ENCODE peak calls at places on chromosomes 5 and 9, in nine cellular contexts. One of them, this sample, is unnamed. For H3K36me3, H3K4me1 and H3K27me3, the result is how much of the 10 kb centered on the place peaks cover.

GRCh38 chr5:166341708-166342329 is 1949.6 kb upstream of the WWC1 start:
- DNase-seq in pancreas: no peak
- DNase-seq in SK-N-SH: no peak
- DNase-seq in Panc1: no peak
- DNase-seq in right lobe of liver: no peak
- DNase-seq in breast epithelium: no peak
- DNase-seq in ovary: no peak
- DNase-seq in testis: no peak
- DNase-seq in adipocyte: no peak
- DNase-seq in this sample: no peak

GRCh38 chr5:58191451-58191850 is 268.4 kb downstream of the PLK2 start:
- DNase-seq in pancreas: no peak
- DNase-seq in SK-N-SH: no peak
- DNase-seq in Panc1: no peak
- DNase-seq in right lobe of liver: no peak
- DNase-seq in breast epithelium: no peak
- DNase-seq in ovary: no peak
- DNase-seq in testis: no peak
- DNase-seq in adipocyte: peak
- DNase-seq in this sample: no peak

GRCh38 chr5:1246711-1247431 is 21.7 kb downstream of the SLC6A18 start:
- DNase-seq in pancreas: peak
- DNase-seq in SK-N-SH: peak
- DNase-seq in Panc1: no peak
- DNase-seq in right lobe of liver: peak
- DNase-seq in breast epithelium: no peak
- DNase-seq in ovary: no peak
- DNase-seq in testis: peak
- DNase-seq in adipocyte: peak
- DNase-seq in this sample: no peak

GRCh38 chr9:129894106-129894823 is 59.0 kb downstream of the USP20 start:
- DNase-seq in pancreas: no peak
- DNase-seq in SK-N-SH: no peak
- DNase-seq in Panc1: no peak
- DNase-seq in right lobe of liver: no peak
- DNase-seq in breast epithelium: no peak
- DNase-seq in ovary: no peak
- DNase-seq in testis: no peak
- DNase-seq in adipocyte: no peak
- DNase-seq in this sample: no peak

GRCh38 chr5:74956278-74956677 is 90.1 kb upstream of the FAM169A start:
- DNase-seq in pancreas: no peak
- DNase-seq in SK-N-SH: no peak
- DNase-seq in Panc1: no peak
- DNase-seq in right lobe of liver: no peak
- DNase-seq in breast epithelium: no peak
- DNase-seq in ovary: no peak
- DNase-seq in testis: no peak
- DNase-seq in adipocyte: no peak
- DNase-seq in this sample: no peak

GRCh38 chr9:26789959-26790358 is 102.6 kb downstream of the CAAP1 start:
- DNase-seq in pancreas: no peak
- DNase-seq in SK-N-SH: no peak
- DNase-seq in Panc1: no peak
- DNase-seq in right lobe of liver: no peak
- DNase-seq in breast epithelium: no peak
- DNase-seq in ovary: no peak
- DNase-seq in testis: no peak
- DNase-seq in adipocyte: peak
- DNase-seq in this sample: no peak

GRCh38 chr5:38445374-38446028 is 110.9 kb downstream of the LIFR start:
- DNase-seq in pancreas: no peak
- DNase-seq in SK-N-SH: no peak
- DNase-seq in Panc1: no peak
- DNase-seq in right lobe of liver: no peak
- DNase-seq in breast epithelium: no peak
- DNase-seq in ovary: no peak
- DNase-seq in testis: peak
- DNase-seq in adipocyte: no peak
- DNase-seq in this sample: no peak

GRCh38 chr5:55331321-55331720 is 23.5 kb downstream of the MTREX start:
- DNase-seq in pancreas: no peak
- DNase-seq in SK-N-SH: no peak
- DNase-seq in Panc1: no peak
- DNase-seq in right lobe of liver: no peak
- DNase-seq in breast epithelium: no peak
- DNase-seq in ovary: no peak
- DNase-seq in testis: no peak
- DNase-seq in adipocyte: no peak
- DNase-seq in this sample: no peak

GRCh38 chr5:93716453-93716852 is 24.9 kb downstream of the POU5F2 start:
- DNase-seq in pancreas: no peak
- DNase-seq in SK-N-SH: no peak
- DNase-seq in Panc1: no peak
- DNase-seq in right lobe of liver: no peak
- DNase-seq in breast epithelium: no peak
- DNase-seq in ovary: no peak
- DNase-seq in testis: no peak
- DNase-seq in adipocyte: no peak
- DNase-seq in this sample: no peak
- H3K36me3 ChIP-seq in pancreas: under half
- H3K36me3 ChIP-seq in SK-N-SH: under half
- H3K36me3 ChIP-seq in Panc1: under half
- H3K36me3 ChIP-seq in right lobe of liver: under half
- H3K36me3 ChIP-seq in breast epithelium: under half
- H3K36me3 ChIP-seq in ovary: under half
- H3K36me3 ChIP-seq in testis: under half
- H3K36me3 ChIP-seq in adipocyte: under half
- H3K36me3 ChIP-seq in this sample: under half

GRCh38 chr5:142819292-142819691 is 49.1 kb downstream of the ARHGAP26 start:
- DNase-seq in pancreas: no peak
- DNase-seq in SK-N-SH: no peak
- DNase-seq in Panc1: no peak
- DNase-seq in right lobe of liver: no peak
- DNase-seq in breast epithelium: no peak
- DNase-seq in ovary: no peak
- DNase-seq in testis: no peak
- DNase-seq in adipocyte: no peak
- DNase-seq in this sample: no peak

GRCh38 chr5:142821027-142821732 is 51.0 kb downstream of the ARHGAP26 start:
- DNase-seq in pancreas: no peak
- DNase-seq in SK-N-SH: no peak
- DNase-seq in Panc1: no peak
- DNase-seq in right lobe of liver: no peak
- DNase-seq in breast epithelium: no peak
- DNase-seq in ovary: no peak
- DNase-seq in testis: no peak
- DNase-seq in adipocyte: no peak
- DNase-seq in this sample: no peak

GRCh38 chr5:142820447-142820846 is 50.3 kb downstream of the ARHGAP26 start:
- DNase-seq in pancreas: no peak
- DNase-seq in SK-N-SH: no peak
- DNase-seq in Panc1: no peak
- DNase-seq in right lobe of liver: no peak
- DNase-seq in breast epithelium: no peak
- DNase-seq in ovary: no peak
- DNase-seq in testis: no peak
- DNase-seq in adipocyte: no peak
- DNase-seq in this sample: no peak

GRCh38 chr5:142817961-142818431 is 47.8 kb downstream of the ARHGAP26 start:
- DNase-seq in pancreas: no peak
- DNase-seq in SK-N-SH: no peak
- DNase-seq in Panc1: no peak
- DNase-seq in right lobe of liver: peak
- DNase-seq in breast epithelium: no peak
- DNase-seq in ovary: no peak
- DNase-seq in testis: no peak
- DNase-seq in adipocyte: peak
- DNase-seq in this sample: no peak

DNA sequence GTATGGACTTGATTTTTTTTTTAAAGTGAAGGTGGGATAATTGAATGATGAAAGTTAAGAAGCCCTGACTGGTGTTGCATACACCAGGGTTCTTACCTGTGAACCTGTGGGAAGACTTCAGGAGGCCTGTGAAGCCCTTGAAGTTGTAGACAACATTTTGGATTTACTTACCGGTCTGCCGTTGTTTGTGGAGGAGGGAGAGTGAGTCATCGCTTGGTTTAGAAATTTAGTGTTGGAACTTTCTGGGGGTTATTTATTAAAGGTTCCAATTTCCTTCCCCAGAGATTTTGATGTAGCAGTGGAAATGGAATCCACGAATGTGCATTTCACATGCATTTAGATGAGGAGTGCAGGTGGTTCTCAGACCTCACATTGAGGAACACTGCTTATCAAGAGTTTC is 49.6 kb downstream of the ARHGAP26 start:
- DNase-seq in pancreas: no peak
- DNase-seq in SK-N-SH: no peak
- DNase-seq in Panc1: no peak
- DNase-seq in right lobe of liver: no peak
- DNase-seq in breast epithelium: no peak
- DNase-seq in ovary: no peak
- DNase-seq in testis: no peak
- DNase-seq in adipocyte: peak
- DNase-seq in this sample: no peak
- H3K4me1 ChIP-seq in pancreas: under half
- H3K4me1 ChIP-seq in SK-N-SH: half or more
- H3K4me1 ChIP-seq in Panc1: half or more
- H3K4me1 ChIP-seq in right lobe of liver: half or more
- H3K4me1 ChIP-seq in breast epithelium: under half
- H3K4me1 ChIP-seq in ovary: under half
- H3K4me1 ChIP-seq in testis: under half
- H3K4me1 ChIP-seq in adipocyte: half or more
- H3K4me1 ChIP-seq in this sample: under half

GRCh38 chr9:134616341-134616740 is 25.3 kb upstream of the COL5A1 start:
- DNase-seq in pancreas: no peak
- DNase-seq in SK-N-SH: no peak
- DNase-seq in Panc1: no peak
- DNase-seq in right lobe of liver: no peak
- DNase-seq in breast epithelium: no peak
- DNase-seq in ovary: no peak
- DNase-seq in testis: no peak
- DNase-seq in adipocyte: no peak
- DNase-seq in this sample: no peak

GRCh38 chr9:134617246-134617645 is 24.4 kb upstream of the COL5A1 start:
- DNase-seq in pancreas: no peak
- DNase-seq in SK-N-SH: no peak
- DNase-seq in Panc1: no peak
- DNase-seq in right lobe of liver: no peak
- DNase-seq in breast epithelium: peak
- DNase-seq in ovary: no peak
- DNase-seq in testis: no peak
- DNase-seq in adipocyte: no peak
- DNase-seq in this sample: peak

GRCh38 chr9:134612309-134612708 is 29.3 kb upstream of the COL5A1 start:
- DNase-seq in pancreas: no peak
- DNase-seq in SK-N-SH: no peak
- DNase-seq in Panc1: no peak
- DNase-seq in right lobe of liver: no peak
- DNase-seq in breast epithelium: no peak
- DNase-seq in ovary: no peak
- DNase-seq in testis: no peak
- DNase-seq in adipocyte: no peak
- DNase-seq in this sample: no peak

GRCh38 chr9:134612715-134613114 is 28.9 kb upstream of the COL5A1 start:
- DNase-seq in pancreas: no peak
- DNase-seq in SK-N-SH: no peak
- DNase-seq in Panc1: no peak
- DNase-seq in right lobe of liver: no peak
- DNase-seq in breast epithelium: no peak
- DNase-seq in ovary: no peak
- DNase-seq in testis: no peak
- DNase-seq in adipocyte: no peak
- DNase-seq in this sample: no peak

DNA sequence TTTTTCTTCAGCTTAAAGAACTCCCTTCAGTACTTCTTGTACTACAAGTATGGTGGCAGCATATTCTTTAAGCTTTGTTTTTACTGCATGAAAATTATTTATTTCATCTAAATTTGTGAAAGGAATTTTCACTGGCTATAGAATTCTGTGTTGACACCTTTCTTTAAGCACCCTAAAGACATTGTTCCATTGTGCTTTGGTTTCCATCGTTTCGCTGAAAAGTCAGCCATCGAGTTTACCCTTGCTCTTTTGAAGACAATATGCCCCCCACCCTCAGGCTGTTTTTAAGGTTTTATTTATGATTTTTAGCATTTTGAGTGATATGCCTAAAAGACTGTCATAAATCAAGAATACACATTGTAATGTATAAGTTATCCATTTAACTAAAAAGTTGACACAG is 27.3 kb upstream of the COL5A1 start:
- DNase-seq in pancreas: no peak
- DNase-seq in SK-N-SH: no peak
- DNase-seq in Panc1: no peak
- DNase-seq in right lobe of liver: no peak
- DNase-seq in breast epithelium: no peak
- DNase-seq in ovary: no peak
- DNase-seq in testis: no peak
- DNase-seq in adipocyte: no peak
- DNase-seq in this sample: no peak
- H3K27me3 ChIP-seq in pancreas: under half
- H3K27me3 ChIP-seq in SK-N-SH: under half
- H3K27me3 ChIP-seq in Panc1: under half
- H3K27me3 ChIP-seq in right lobe of liver: under half
- H3K27me3 ChIP-seq in breast epithelium: under half
- H3K27me3 ChIP-seq in ovary: under half
- H3K27me3 ChIP-seq in testis: under half
- H3K27me3 ChIP-seq in adipocyte: under half
- H3K27me3 ChIP-seq in this sample: under half

GRCh38 chr5:150396247-150396646 is 16.5 kb downstream of the CD74 start:
- DNase-seq in pancreas: no peak
- DNase-seq in SK-N-SH: no peak
- DNase-seq in Panc1: no peak
- DNase-seq in right lobe of liver: no peak
- DNase-seq in breast epithelium: no peak
- DNase-seq in ovary: no peak
- DNase-seq in testis: no peak
- DNase-seq in adipocyte: no peak
- DNase-seq in this sample: no peak

GRCh38 chr5:150394912-150395689 is 17.6 kb downstream of the CD74 start:
- DNase-seq in pancreas: no peak
- DNase-seq in SK-N-SH: no peak
- DNase-seq in Panc1: no peak
- DNase-seq in right lobe of liver: no peak
- DNase-seq in breast epithelium: no peak
- DNase-seq in ovary: no peak
- DNase-seq in testis: no peak
- DNase-seq in adipocyte: no peak
- DNase-seq in this sample: peak

GRCh38 chr5:150395690-150395979 is 17.1 kb downstream of the CD74 start:
- DNase-seq in pancreas: no peak
- DNase-seq in SK-N-SH: no peak
- DNase-seq in Panc1: no peak
- DNase-seq in right lobe of liver: no peak
- DNase-seq in breast epithelium: no peak
- DNase-seq in ovary: no peak
- DNase-seq in testis: no peak
- DNase-seq in adipocyte: no peak
- DNase-seq in this sample: no peak

GRCh38 chr5:150392680-150393079 is 20.0 kb downstream of the CD74 start:
- DNase-seq in pancreas: no peak
- DNase-seq in SK-N-SH: no peak
- DNase-seq in Panc1: no peak
- DNase-seq in right lobe of liver: no peak
- DNase-seq in breast epithelium: no peak
- DNase-seq in ovary: no peak
- DNase-seq in testis: no peak
- DNase-seq in adipocyte: no peak
- DNase-seq in this sample: no peak

GRCh38 chr5:150394103-150394502 is 18.6 kb downstream of the CD74 start:
- DNase-seq in pancreas: no peak
- DNase-seq in SK-N-SH: no peak
- DNase-seq in Panc1: no peak
- DNase-seq in right lobe of liver: no peak
- DNase-seq in breast epithelium: no peak
- DNase-seq in ovary: no peak
- DNase-seq in testis: no peak
- DNase-seq in adipocyte: peak
- DNase-seq in this sample: no peak
- H3K36me3 ChIP-seq in pancreas: under half
- H3K36me3 ChIP-seq in SK-N-SH: half or more
- H3K36me3 ChIP-seq in Panc1: under half
- H3K36me3 ChIP-seq in right lobe of liver: under half
- H3K36me3 ChIP-seq in breast epithelium: under half
- H3K36me3 ChIP-seq in ovary: under half
- H3K36me3 ChIP-seq in testis: under half
- H3K36me3 ChIP-seq in adipocyte: half or more
- H3K36me3 ChIP-seq in this sample: under half